ENCODE peak calls at places on chromosomes 1 and 21, in five cellular contexts. O is K562, Z is HepG2, T is A549, K is GM12878. Y is an unnamed sample.

GRCh38 chr1:213397638-213398037 is 346.6 kb downstream of the RPS6KC1 start:
- DNase-seq in T (no peak), Z (peak), O (no peak), K (no peak), Y (no peak)

GRCh38 chr1:59926381-59927243 is at the start of gene CYP2J2:
- DNase-seq in O (no peak), K (peak), T (peak), Z (no peak), Y (peak)

GRCh38 chr1:15749399-15750291 is 7.3 kb downstream of the TMEM82 start:
- DNase-seq in K (no peak), Z (no peak), O (no peak), T (no peak), Y (peak)

GRCh38 chr21:14545906-14546480 is at the start of gene SAMSN1:
- DNase-seq in T (no peak), K (peak), O (peak), Z (no peak), Y (peak)

GRCh38 chr1:156664046-156664948 is 12.9 kb downstream of the NES start:
- DNase-seq in K (no peak), O (no peak), Z (peak), T (no peak), Y (no peak)

GRCh38 chr1:230163205-230163604 is 96.2 kb downstream of the GALNT2 start:
- DNase-seq in T (no peak), Z (no peak), O (no peak), K (no peak), Y (no peak)

GRCh38 chr21:15848632-15849031 is 118.8 kb downstream of the USP25 start:
- DNase-seq in K (no peak), Z (no peak), T (peak), O (no peak), Y (peak)

GRCh38 chr1:33902486-33903209 is 38.8 kb downstream of the HMGB4 start:
- DNase-seq in Z (no peak), T (no peak), K (peak), O (peak), Y (no peak)

GRCh38 chr1:151047925-151048644 is 534 bp downstream of the C1orf56 start:
- DNase-seq in Z (peak), K (no peak), O (no peak), T (peak), Y (peak)

GRCh38 chr1:243982451-243983018 is 68.5 kb upstream of the ZBTB18 start:
- DNase-seq in T (no peak), K (no peak), O (peak), Z (peak), Y (peak)

GRCh38 chr1:29753771-29754607 is 517.7 kb downstream of the PTPRU start:
- DNase-seq in Z (no peak), K (no peak), O (no peak), T (no peak), Y (no peak)

GRCh38 chr1:231694081-231694443 is 67.5 kb downstream of the DISC1 start:
- DNase-seq in O (no peak), Z (no peak), T (no peak), K (no peak), Y (no peak)

GRCh38 chr1:185213086-185213485 is 56.1 kb downstream of the SWT1 start:
- DNase-seq in Z (no peak), K (no peak), T (no peak), O (no peak), Y (no peak)

GRCh38 chr1:233240839-233241682 is 54.5 kb downstream of the PCNX2 start:
- DNase-seq in Z (peak), O (peak), K (no peak), T (peak), Y (peak)

GRCh38 chr1:229022595-229023350 is 248.1 kb upstream of the RAB4A start:
- DNase-seq in T (no peak), Z (peak), O (no peak), K (no peak), Y (no peak)

GRCh38 chr1:40635763-40636500 is 29.6 kb downstream of the RIMS3 start:
- DNase-seq in O (no peak), K (no peak), Z (no peak), T (no peak), Y (no peak)

GRCh38 chr21:25806053-25806452 is 71.3 kb downstream of the GABPA start:
- DNase-seq in K (no peak), T (no peak), O (no peak), Z (no peak), Y (no peak)

GRCh38 chr1:196678510-196678884 is 26.7 kb downstream of the CFH start:
- DNase-seq in T (no peak), Z (no peak), K (no peak), O (no peak), Y (no peak)

GRCh38 chr21:32921632-32922230 is 104.0 kb upstream of the OLIG2 start:
- DNase-seq in Z (no peak), T (peak), O (peak), K (no peak), Y (peak)

GRCh38 chr1:153506831-153507413 is 28.9 kb downstream of the S100A6 start:
- DNase-seq in Z (peak), K (no peak), O (no peak), T (peak), Y (no peak)

DNA sequence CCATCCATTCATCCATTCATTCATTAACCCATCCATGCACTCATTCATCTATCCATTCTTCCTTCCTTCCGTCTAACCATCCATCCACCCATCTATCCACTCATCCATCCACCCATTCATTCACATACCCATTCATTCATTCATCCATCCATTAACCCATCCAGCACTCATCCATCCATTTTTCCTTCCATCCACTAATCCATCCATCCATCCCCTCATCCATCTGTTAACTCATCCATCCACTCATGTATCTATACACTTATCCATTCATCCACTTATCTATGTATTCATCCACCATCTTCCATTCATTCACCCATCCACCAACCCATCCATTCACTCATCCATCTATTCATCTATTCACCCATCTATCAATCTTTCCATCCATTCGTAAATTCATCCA is 107.8 kb downstream of the PRDM16 start:
- DNase-seq in T (no peak), O (no peak), K (no peak), Z (no peak), Y (no peak)
- H3K27ac ChIP-seq in T (no peak), O (no peak), K (no peak), Z (no peak), Y (no peak)

DNA sequence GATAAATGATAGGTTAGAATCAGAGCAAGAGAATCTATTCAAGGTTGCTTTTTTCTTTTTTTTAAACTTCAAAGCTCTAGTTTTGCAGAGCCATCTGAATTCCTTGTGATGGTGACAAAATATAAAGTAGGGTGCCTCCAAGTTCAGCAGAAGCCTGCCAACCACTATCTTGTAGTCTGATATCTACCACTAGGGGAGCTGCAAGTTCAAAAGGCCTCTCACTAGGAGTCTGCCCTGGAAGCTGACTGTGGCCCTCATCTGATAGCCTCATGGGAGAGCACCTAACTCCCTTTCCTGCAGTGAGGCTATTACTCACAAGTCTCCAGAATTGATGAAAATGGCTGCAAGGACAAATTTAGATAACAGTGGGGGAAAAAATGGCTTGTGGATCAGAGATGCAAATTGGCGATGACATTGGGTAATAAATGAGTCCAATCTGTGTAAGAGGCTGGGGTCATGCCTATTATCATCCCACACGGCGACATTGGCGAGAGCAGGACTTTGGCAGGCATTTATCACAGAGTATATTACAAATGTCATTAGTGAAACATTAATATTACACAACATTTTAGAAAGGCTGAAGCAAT is 10.7 kb upstream of the ZP4 start:
- DNase-seq in K (no peak), O (peak), Z (peak), T (peak), Y (no peak)
- TF ChIP-seq CTCF in K (peak), O (peak), Z (no peak), T (peak), Y (no peak)

DNA sequence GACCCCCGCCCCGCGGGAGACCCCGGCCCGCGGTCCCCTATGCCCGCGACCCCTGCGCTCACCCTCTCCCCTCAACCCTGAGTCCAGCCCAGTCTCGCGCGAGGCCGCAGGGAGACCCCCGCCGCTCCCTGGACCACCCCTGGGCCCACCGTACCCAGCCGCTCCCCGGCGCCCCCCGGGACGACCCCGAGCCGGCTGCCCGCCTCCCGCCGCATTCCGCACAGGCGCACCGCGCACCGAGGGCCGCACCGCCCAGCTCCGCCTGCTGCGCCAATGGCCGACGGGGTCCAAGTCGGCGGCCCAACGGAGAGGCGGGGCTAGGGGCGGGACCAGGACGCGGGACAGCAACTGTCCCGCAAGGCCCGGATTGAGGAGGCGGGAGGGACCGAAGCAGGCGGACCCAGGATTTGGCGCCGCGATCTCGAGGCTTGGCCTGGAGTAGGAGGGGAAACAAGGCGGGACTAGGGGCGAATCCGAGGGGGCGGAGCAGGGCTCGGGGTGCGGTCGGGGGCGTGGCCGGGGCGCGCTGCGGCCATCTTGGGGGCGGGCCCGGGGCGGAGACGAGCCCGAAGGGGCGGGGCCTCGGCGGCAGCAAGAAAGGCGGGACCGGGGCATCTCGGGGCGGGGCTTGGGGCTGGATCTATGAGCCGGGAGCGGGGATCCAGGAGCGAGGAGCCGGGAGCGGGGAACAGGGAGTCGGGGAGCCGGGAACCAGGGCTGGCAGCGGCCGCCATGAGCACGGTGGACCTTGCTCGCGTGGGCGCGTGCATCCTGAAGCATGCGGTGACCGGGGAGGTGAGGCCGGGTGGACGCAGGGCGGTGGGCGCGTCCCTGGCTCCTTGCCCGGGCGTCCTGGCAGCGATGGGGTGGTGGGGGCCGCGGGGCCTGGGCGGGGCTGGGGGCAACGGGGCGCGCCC is at the start of gene PRXL2B:
- DNase-seq in K (peak), O (peak), Z (peak), T (peak), Y (peak)
- TF ChIP-seq MYC in K (no peak), O (peak), Z (peak), T (no peak), Y (no peak)

GRCh38 chr1:38153426-38154088 is 107.0 kb upstream of the POU3F1 start:
- DNase-seq in O (no peak), Z (no peak), K (no peak), T (no peak), Y (no peak)

GRCh38 chr1:38154089-38154470 is 107.5 kb upstream of the POU3F1 start:
- DNase-seq in K (no peak), T (no peak), O (no peak), Z (no peak), Y (no peak)

GRCh38 chr1:38152351-38153082 is 105.9 kb upstream of the POU3F1 start:
- DNase-seq in O (no peak), K (peak), Z (peak), T (peak), Y (no peak)

DNA sequence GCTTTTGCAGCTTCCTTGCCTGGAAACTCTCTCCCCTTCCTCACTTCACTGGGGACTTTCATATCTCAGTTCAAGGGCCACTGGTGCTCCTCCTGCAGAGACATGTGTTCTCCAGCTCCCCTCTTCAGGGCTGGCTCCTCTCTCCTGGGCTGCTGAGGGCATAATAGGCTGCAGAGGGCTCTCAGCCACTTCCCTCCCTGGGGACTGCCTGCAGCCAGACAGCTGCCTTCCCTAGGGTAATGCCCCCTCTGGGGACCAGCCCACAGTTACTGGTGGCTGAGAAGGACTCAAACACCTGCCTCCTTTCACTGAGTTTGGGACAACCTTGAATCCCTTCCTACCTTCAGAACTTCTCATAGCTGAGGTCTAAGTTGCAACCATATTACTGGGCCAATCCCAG is 104.8 kb upstream of the POU3F1 start:
- DNase-seq in T (no peak), O (no peak), K (peak), Z (no peak), Y (no peak)
- H3K27ac ChIP-seq in T (no peak), O (no peak), K (no peak), Z (no peak), Y (no peak)